ENCODE peak calls at places on chromosomes 1 and 21, in ten cellular contexts. One of them, this sample, is unnamed.

GRCh38 chr1:14699596-14699995 is 101.1 kb downstream of the KAZN start:
- DNase-seq in A549: no peak
- DNase-seq in IMR-90: no peak
- DNase-seq in SK-N-SH: no peak
- DNase-seq in brain microvascular endothelial cell: no peak
- DNase-seq in pancreas: no peak
- DNase-seq in endothelial cell of umbilical vein: no peak
- DNase-seq in cardiac muscle cell: no peak
- DNase-seq in ovary: no peak
- DNase-seq in stomach: no peak
- DNase-seq in this sample: no peak

GRCh38 chr21:44263768-44264167 is 2.1 kb upstream of the DNMT3L start:
- DNase-seq in A549: no peak
- DNase-seq in IMR-90: no peak
- DNase-seq in SK-N-SH: no peak
- DNase-seq in brain microvascular endothelial cell: no peak
- DNase-seq in pancreas: no peak
- DNase-seq in endothelial cell of umbilical vein: no peak
- DNase-seq in cardiac muscle cell: no peak
- DNase-seq in ovary: no peak
- DNase-seq in stomach: no peak
- DNase-seq in this sample: no peak

GRCh38 chr1:204280099-204280498 is 66.3 kb upstream of the GOLT1A start:
- DNase-seq in A549: no peak
- DNase-seq in IMR-90: no peak
- DNase-seq in SK-N-SH: no peak
- DNase-seq in brain microvascular endothelial cell: no peak
- DNase-seq in pancreas: no peak
- DNase-seq in endothelial cell of umbilical vein: no peak
- DNase-seq in cardiac muscle cell: no peak
- DNase-seq in ovary: no peak
- DNase-seq in stomach: no peak
- DNase-seq in this sample: no peak

GRCh38 chr1:207024202-207025143 is 8.1 kb downstream of the C1orf116 start:
- DNase-seq in A549: no peak
- DNase-seq in IMR-90: no peak
- DNase-seq in SK-N-SH: no peak
- DNase-seq in brain microvascular endothelial cell: no peak
- DNase-seq in pancreas: no peak
- DNase-seq in endothelial cell of umbilical vein: no peak
- DNase-seq in cardiac muscle cell: no peak
- DNase-seq in ovary: no peak
- DNase-seq in stomach: peak; percentile 77
- DNase-seq in this sample: no peak

GRCh38 chr1:239274242-239274830 is 112.0 kb upstream of the CHRM3 start:
- DNase-seq in A549: no peak
- DNase-seq in IMR-90: no peak
- DNase-seq in SK-N-SH: no peak
- DNase-seq in brain microvascular endothelial cell: no peak
- DNase-seq in pancreas: no peak
- DNase-seq in endothelial cell of umbilical vein: no peak
- DNase-seq in cardiac muscle cell: no peak
- DNase-seq in ovary: no peak
- DNase-seq in stomach: no peak
- DNase-seq in this sample: no peak

GRCh38 chr1:96416111-96416595 is 305.4 kb upstream of the PTBP2 start:
- DNase-seq in A549: no peak
- DNase-seq in IMR-90: peak; percentile 99
- DNase-seq in SK-N-SH: peak; percentile 41
- DNase-seq in brain microvascular endothelial cell: peak; percentile 90
- DNase-seq in pancreas: no peak
- DNase-seq in endothelial cell of umbilical vein: peak; percentile 93
- DNase-seq in cardiac muscle cell: peak; percentile 24
- DNase-seq in ovary: no peak
- DNase-seq in stomach: no peak
- DNase-seq in this sample: peak; percentile 74

GRCh38 chr1:24003331-24003972 is 23.3 kb upstream of the SRSF10 start:
- DNase-seq in A549: peak; percentile 35
- DNase-seq in IMR-90: peak; percentile 84
- DNase-seq in SK-N-SH: no peak
- DNase-seq in brain microvascular endothelial cell: peak; percentile 54
- DNase-seq in pancreas: no peak
- DNase-seq in endothelial cell of umbilical vein: no peak
- DNase-seq in cardiac muscle cell: no peak
- DNase-seq in ovary: no peak
- DNase-seq in stomach: no peak
- DNase-seq in this sample: no peak

GRCh38 chr1:204345425-204345824 is 14.3 kb downstream of the PLEKHA6 start:
- DNase-seq in A549: no peak
- DNase-seq in IMR-90: no peak
- DNase-seq in SK-N-SH: no peak
- DNase-seq in brain microvascular endothelial cell: no peak
- DNase-seq in pancreas: no peak
- DNase-seq in endothelial cell of umbilical vein: no peak
- DNase-seq in cardiac muscle cell: no peak
- DNase-seq in ovary: no peak
- DNase-seq in stomach: no peak
- DNase-seq in this sample: no peak

GRCh38 chr1:45155423-45155822 is 51.0 kb downstream of the ZSWIM5 start:
- DNase-seq in A549: no peak
- DNase-seq in IMR-90: no peak
- DNase-seq in SK-N-SH: no peak
- DNase-seq in brain microvascular endothelial cell: no peak
- DNase-seq in pancreas: no peak
- DNase-seq in endothelial cell of umbilical vein: no peak
- DNase-seq in cardiac muscle cell: no peak
- DNase-seq in ovary: no peak
- DNase-seq in stomach: no peak
- DNase-seq in this sample: no peak

GRCh38 chr21:44790401-44790800 is 11.2 kb downstream of the UBE2G2 start:
- DNase-seq in A549: no peak
- DNase-seq in IMR-90: no peak
- DNase-seq in SK-N-SH: no peak
- DNase-seq in brain microvascular endothelial cell: no peak
- DNase-seq in pancreas: no peak
- DNase-seq in endothelial cell of umbilical vein: no peak
- DNase-seq in cardiac muscle cell: no peak
- DNase-seq in ovary: no peak
- DNase-seq in stomach: no peak
- DNase-seq in this sample: no peak

GRCh38 chr1:59156526-59157196 is 140.2 kb upstream of the FGGY start:
- DNase-seq in A549: peak; percentile 67
- DNase-seq in IMR-90: no peak
- DNase-seq in SK-N-SH: no peak
- DNase-seq in brain microvascular endothelial cell: peak; percentile 75
- DNase-seq in pancreas: no peak
- DNase-seq in endothelial cell of umbilical vein: peak; percentile 26
- DNase-seq in cardiac muscle cell: peak; percentile 29
- DNase-seq in ovary: no peak
- DNase-seq in stomach: no peak
- DNase-seq in this sample: no peak

GRCh38 chr1:8754993-8755392 is 62.4 kb downstream of the RERE start:
- DNase-seq in A549: no peak
- DNase-seq in IMR-90: no peak
- DNase-seq in SK-N-SH: peak; percentile 70
- DNase-seq in brain microvascular endothelial cell: no peak
- DNase-seq in pancreas: no peak
- DNase-seq in endothelial cell of umbilical vein: no peak
- DNase-seq in cardiac muscle cell: no peak
- DNase-seq in ovary: no peak
- DNase-seq in stomach: no peak
- DNase-seq in this sample: no peak

GRCh38 chr1:183942933-183943693 is 94.4 kb downstream of the COLGALT2 start:
- DNase-seq in A549: peak; percentile 37
- DNase-seq in IMR-90: peak; percentile 98
- DNase-seq in SK-N-SH: no peak
- DNase-seq in brain microvascular endothelial cell: peak; percentile 99
- DNase-seq in pancreas: no peak
- DNase-seq in endothelial cell of umbilical vein: no peak
- DNase-seq in cardiac muscle cell: peak; percentile 12
- DNase-seq in ovary: no peak
- DNase-seq in stomach: no peak
- DNase-seq in this sample: no peak

GRCh38 chr1:9609998-9610397 is 21.3 kb downstream of the TMEM201 start:
- DNase-seq in A549: no peak
- DNase-seq in IMR-90: no peak
- DNase-seq in SK-N-SH: no peak
- DNase-seq in brain microvascular endothelial cell: no peak
- DNase-seq in pancreas: no peak
- DNase-seq in endothelial cell of umbilical vein: no peak
- DNase-seq in cardiac muscle cell: no peak
- DNase-seq in ovary: no peak
- DNase-seq in stomach: no peak
- DNase-seq in this sample: no peak

GRCh38 chr1:78855258-78855657 is 151.3 kb downstream of the ADGRL4 start:
- DNase-seq in A549: no peak
- DNase-seq in IMR-90: no peak
- DNase-seq in SK-N-SH: no peak
- DNase-seq in brain microvascular endothelial cell: no peak
- DNase-seq in pancreas: no peak
- DNase-seq in endothelial cell of umbilical vein: no peak
- DNase-seq in cardiac muscle cell: no peak
- DNase-seq in ovary: no peak
- DNase-seq in stomach: no peak
- DNase-seq in this sample: no peak

GRCh38 chr1:48610628-48611542 is 138.9 kb upstream of the SPATA6 start:
- DNase-seq in A549: no peak
- DNase-seq in IMR-90: no peak
- DNase-seq in SK-N-SH: peak; percentile 34
- DNase-seq in brain microvascular endothelial cell: no peak
- DNase-seq in pancreas: no peak
- DNase-seq in endothelial cell of umbilical vein: no peak
- DNase-seq in cardiac muscle cell: peak; percentile 30
- DNase-seq in ovary: no peak
- DNase-seq in stomach: peak; percentile 38
- DNase-seq in this sample: no peak

GRCh38 chr1:45499415-45499769 is 481 bp downstream of the CCDC163 start:
- DNase-seq in A549: no peak
- DNase-seq in IMR-90: no peak
- DNase-seq in SK-N-SH: peak; percentile 61
- DNase-seq in brain microvascular endothelial cell: no peak
- DNase-seq in pancreas: no peak
- DNase-seq in endothelial cell of umbilical vein: peak; percentile 12
- DNase-seq in cardiac muscle cell: peak; percentile 43
- DNase-seq in ovary: no peak
- DNase-seq in stomach: no peak
- DNase-seq in this sample: no peak

GRCh38 chr1:97647776-97648175 is 273.1 kb downstream of the DPYD start:
- DNase-seq in A549: no peak
- DNase-seq in IMR-90: peak; percentile 72
- DNase-seq in SK-N-SH: no peak
- DNase-seq in brain microvascular endothelial cell: no peak
- DNase-seq in pancreas: no peak
- DNase-seq in endothelial cell of umbilical vein: no peak
- DNase-seq in cardiac muscle cell: no peak
- DNase-seq in ovary: no peak
- DNase-seq in stomach: no peak
- DNase-seq in this sample: no peak

GRCh38 chr1:165879946-165880345 is 52.5 kb downstream of the UCK2 start:
- DNase-seq in A549: no peak
- DNase-seq in IMR-90: no peak
- DNase-seq in SK-N-SH: no peak
- DNase-seq in brain microvascular endothelial cell: no peak
- DNase-seq in pancreas: no peak
- DNase-seq in endothelial cell of umbilical vein: no peak
- DNase-seq in cardiac muscle cell: no peak
- DNase-seq in ovary: no peak
- DNase-seq in stomach: no peak
- DNase-seq in this sample: no peak
- H3K4me3 ChIP-seq in A549: no peak overlapping the region
- H3K4me3 ChIP-seq in IMR-90: no peak overlapping the region
- H3K4me3 ChIP-seq in SK-N-SH: no peak overlapping the region
- H3K4me3 ChIP-seq in brain microvascular endothelial cell: no peak overlapping the region
- H3K4me3 ChIP-seq in pancreas: no peak overlapping the region
- H3K4me3 ChIP-seq in endothelial cell of umbilical vein: no peak overlapping the region
- H3K4me3 ChIP-seq in cardiac muscle cell: no peak overlapping the region
- H3K4me3 ChIP-seq in ovary: no peak overlapping the region
- H3K4me3 ChIP-seq in stomach: no peak overlapping the region
- H3K4me3 ChIP-seq in this sample: no peak overlapping the region

GRCh38 chr21:26164311-26164710 is 6.3 kb downstream of the APP start:
- DNase-seq in A549: no peak
- DNase-seq in IMR-90: no peak
- DNase-seq in SK-N-SH: no peak
- DNase-seq in brain microvascular endothelial cell: no peak
- DNase-seq in pancreas: no peak
- DNase-seq in endothelial cell of umbilical vein: no peak
- DNase-seq in cardiac muscle cell: no peak
- DNase-seq in ovary: no peak
- DNase-seq in stomach: no peak
- DNase-seq in this sample: no peak
- H3K27ac ChIP-seq in A549: no peak overlapping the region
- H3K27ac ChIP-seq in IMR-90: no peak overlapping the region
- H3K27ac ChIP-seq in SK-N-SH: no peak overlapping the region
- H3K27ac ChIP-seq in brain microvascular endothelial cell: no peak overlapping the region
- H3K27ac ChIP-seq in pancreas: no peak overlapping the region
- H3K27ac ChIP-seq in endothelial cell of umbilical vein: no peak overlapping the region
- H3K27ac ChIP-seq in cardiac muscle cell: no peak overlapping the region
- H3K27ac ChIP-seq in ovary: no peak overlapping the region
- H3K27ac ChIP-seq in stomach: no peak overlapping the region
- H3K27ac ChIP-seq in this sample: no peak overlapping the region

GRCh38 chr1:244210884-244211558 is 159.9 kb downstream of the ZBTB18 start:
- DNase-seq in A549: peak; percentile 43
- DNase-seq in IMR-90: no peak
- DNase-seq in SK-N-SH: peak; percentile 66
- DNase-seq in brain microvascular endothelial cell: no peak
- DNase-seq in pancreas: no peak
- DNase-seq in endothelial cell of umbilical vein: no peak
- DNase-seq in cardiac muscle cell: peak; percentile 35
- DNase-seq in ovary: no peak
- DNase-seq in stomach: no peak
- DNase-seq in this sample: no peak
- TF ChIP-seq CTCF in A549: peak; percentile 29
- TF ChIP-seq CTCF in IMR-90: no peak
- TF ChIP-seq CTCF in SK-N-SH: peak; percentile 54
- TF ChIP-seq CTCF in brain microvascular endothelial cell: peak; percentile 60
- TF ChIP-seq CTCF in pancreas: no peak
- TF ChIP-seq CTCF in endothelial cell of umbilical vein: no peak
- TF ChIP-seq CTCF in cardiac muscle cell: peak; percentile 54
- TF ChIP-seq CTCF in ovary: no peak
- TF ChIP-seq CTCF in stomach: peak; percentile 29
- TF ChIP-seq CTCF in this sample: no peak

DNA sequence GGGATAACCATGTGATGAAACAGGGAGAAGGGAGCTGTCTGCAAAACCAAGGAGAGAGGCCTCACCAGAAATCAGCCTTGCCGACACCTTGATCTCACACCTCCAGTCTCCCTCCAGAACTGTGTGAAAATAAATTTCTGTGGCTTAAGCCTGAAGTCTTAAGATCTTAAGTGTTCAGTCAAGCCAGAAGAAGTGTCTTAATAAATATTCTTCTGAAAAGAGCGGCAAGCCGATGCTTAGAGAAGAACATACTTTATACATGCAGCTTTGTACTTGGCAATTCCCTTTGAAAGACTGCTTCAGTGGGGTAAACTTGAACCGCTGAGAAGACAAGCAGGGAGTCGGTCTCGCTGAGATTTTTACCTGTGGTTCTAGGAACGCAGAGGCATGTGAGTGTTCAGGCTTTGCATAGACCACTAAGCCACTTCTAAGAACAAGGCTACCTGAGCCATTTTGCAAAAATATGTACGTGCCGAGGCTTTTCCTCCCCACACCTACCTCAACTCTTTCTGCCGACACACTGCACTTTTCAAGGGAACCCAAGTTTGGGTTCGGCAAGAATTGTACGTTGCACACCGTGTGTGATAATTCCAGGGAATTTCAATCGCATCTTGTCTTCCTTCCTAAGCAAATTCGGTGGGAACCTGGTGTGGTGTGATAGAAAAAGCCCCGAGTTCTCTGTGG is 3.4 kb downstream of the RUNX1 start:
- DNase-seq in A549: no peak
- DNase-seq in IMR-90: no peak
- DNase-seq in SK-N-SH: no peak
- DNase-seq in brain microvascular endothelial cell: no peak
- DNase-seq in pancreas: no peak
- DNase-seq in endothelial cell of umbilical vein: no peak
- DNase-seq in cardiac muscle cell: no peak
- DNase-seq in ovary: no peak
- DNase-seq in stomach: no peak
- DNase-seq in this sample: no peak
- H3K4me3 ChIP-seq in A549: no peak overlapping the region
- H3K4me3 ChIP-seq in IMR-90: no peak overlapping the region
- H3K4me3 ChIP-seq in SK-N-SH: no peak overlapping the region
- H3K4me3 ChIP-seq in brain microvascular endothelial cell: no peak overlapping the region
- H3K4me3 ChIP-seq in pancreas: no peak overlapping the region
- H3K4me3 ChIP-seq in endothelial cell of umbilical vein: no peak overlapping the region
- H3K4me3 ChIP-seq in cardiac muscle cell: no peak overlapping the region
- H3K4me3 ChIP-seq in ovary: no peak overlapping the region
- H3K4me3 ChIP-seq in stomach: no peak overlapping the region
- H3K4me3 ChIP-seq in this sample: no peak overlapping the region